ENCODE peak calls at places on chromosomes 6 and 20, in five cellular contexts. O is lung, U is heart right ventricle, X is tibial artery, C is adipocyte. B is an unnamed sample.

GRCh38 chr20:63055575-63056235 is 48.9 kb upstream of the BHLHE23 start:
- DNase-seq in O (no peak), U (no peak), X (peak; percentile 5), C (no peak), B (no peak)

GRCh38 chr6:30847971-30848441 is 36.3 kb upstream of the DDR1 start:
- DNase-seq in O (no peak), U (no peak), X (no peak), C (no peak), B (no peak)

GRCh38 chr6:90333928-90334327 is 37.3 kb upstream of the BACH2 start:
- DNase-seq in O (no peak), U (no peak), X (no peak), C (no peak), B (no peak)

GRCh38 chr6:42383421-42384208 is 68.1 kb downstream of the TRERF1 start:
- DNase-seq in O (no peak), U (no peak), X (no peak), C (no peak), B (no peak)

GRCh38 chr6:52647199-52647598 is 23.7 kb upstream of the TMEM14A start:
- DNase-seq in O (no peak), U (no peak), X (no peak), C (peak; percentile 72), B (no peak)

GRCh38 chr6:38524436-38525145 is 115.1 kb downstream of the BTBD9 start:
- DNase-seq in O (no peak), U (no peak), X (no peak), C (no peak), B (no peak)

GRCh38 chr6:103124471-103124870 is 1731.0 kb downstream of the GRIK2 start:
- DNase-seq in O (no peak), U (no peak), X (no peak), C (no peak), B (no peak)

GRCh38 chr6:128124713-128125112 is 223.9 kb upstream of the THEMIS start:
- DNase-seq in O (no peak), U (no peak), X (no peak), C (peak; percentile 34), B (no peak)

GRCh38 chr6:133551847-133552331 is 310.7 kb downstream of the EYA4 start:
- DNase-seq in O (peak; percentile 73), U (peak; percentile 15), X (peak; percentile 29), C (peak; percentile 96), B (peak; percentile 49)

GRCh38 chr20:23156170-23156841 is 70.2 kb upstream of the CD93 start:
- DNase-seq in O (no peak), U (no peak), X (peak; percentile 79), C (peak; percentile 66), B (peak; percentile 68)

GRCh38 chr20:63703471-63703975 is 4.3 kb downstream of the ARFRP1 start:
- DNase-seq in O (no peak), U (no peak), X (peak; percentile 20), C (no peak), B (no peak)

GRCh38 chr6:129598244-129599187 is 111.5 kb downstream of the ARHGAP18 start:
- DNase-seq in O (no peak), U (peak; percentile 20), X (no peak), C (peak; percentile 89), B (no peak)

GRCh38 chr6:109515781-109516409 is 32.9 kb upstream of the ZBTB24 start:
- DNase-seq in O (no peak), U (no peak), X (no peak), C (no peak), B (no peak)

GRCh38 chr6:146389740-146390139 is 153.9 kb upstream of the RAB32 start:
- DNase-seq in O (no peak), U (no peak), X (no peak), C (no peak), B (no peak)

GRCh38 chr6:88165877-88166492 is at the start of gene CNR1:
- DNase-seq in O (peak; percentile 79), U (peak; percentile 16), X (peak; percentile 58), C (peak; percentile 57), B (peak; percentile 81)

GRCh38 chr6:82589509-82590206 is 226.0 kb downstream of the TPBG start:
- DNase-seq in O (no peak), U (no peak), X (no peak), C (peak; percentile 42), B (no peak)

GRCh38 chr6:43860285-43860684 is 90.3 kb downstream of the VEGFA start:
- DNase-seq in O (no peak), U (no peak), X (no peak), C (no peak), B (no peak)

GRCh38 chr6:13228264-13229204 is 99.8 kb downstream of the TBC1D7 start:
- DNase-seq in O (no peak), U (no peak), X (no peak), C (no peak), B (no peak)

GRCh38 chr6:50637267-50637666 is 76.1 kb upstream of the TFAP2D start:
- DNase-seq in O (no peak), U (no peak), X (no peak), C (no peak), B (no peak)

GRCh38 chr20:24479106-24479505 is 9.7 kb downstream of the SYNDIG1 start:
- DNase-seq in O (no peak), U (no peak), X (no peak), C (no peak), B (no peak)

GRCh38 chr6:112665815-112666214 is 318.7 kb downstream of the RFPL4B start:
- DNase-seq in O (no peak), U (no peak), X (no peak), C (no peak), B (no peak)

GRCh38 chr6:53112404-53112803 is 36.2 kb downstream of the GCM1 start:
- DNase-seq in O (peak; percentile 48), U (no peak), X (no peak), C (no peak), B (no peak)

GRCh38 chr20:44092551-44093248 is 94.3 kb downstream of the JPH2 start:
- DNase-seq in O (no peak), U (no peak), X (no peak), C (peak; percentile 82), B (no peak)

GRCh38 chr6:137095651-137096238 is 51.0 kb upstream of the IL20RA start:
- DNase-seq in O (no peak), U (no peak), X (no peak), C (no peak), B (no peak)

GRCh38 chr6:7058250-7058923 is 49.4 kb upstream of the RREB1 start:
- DNase-seq in O (peak; percentile 86), U (no peak), X (no peak), C (peak; percentile 77), B (no peak)

DNA sequence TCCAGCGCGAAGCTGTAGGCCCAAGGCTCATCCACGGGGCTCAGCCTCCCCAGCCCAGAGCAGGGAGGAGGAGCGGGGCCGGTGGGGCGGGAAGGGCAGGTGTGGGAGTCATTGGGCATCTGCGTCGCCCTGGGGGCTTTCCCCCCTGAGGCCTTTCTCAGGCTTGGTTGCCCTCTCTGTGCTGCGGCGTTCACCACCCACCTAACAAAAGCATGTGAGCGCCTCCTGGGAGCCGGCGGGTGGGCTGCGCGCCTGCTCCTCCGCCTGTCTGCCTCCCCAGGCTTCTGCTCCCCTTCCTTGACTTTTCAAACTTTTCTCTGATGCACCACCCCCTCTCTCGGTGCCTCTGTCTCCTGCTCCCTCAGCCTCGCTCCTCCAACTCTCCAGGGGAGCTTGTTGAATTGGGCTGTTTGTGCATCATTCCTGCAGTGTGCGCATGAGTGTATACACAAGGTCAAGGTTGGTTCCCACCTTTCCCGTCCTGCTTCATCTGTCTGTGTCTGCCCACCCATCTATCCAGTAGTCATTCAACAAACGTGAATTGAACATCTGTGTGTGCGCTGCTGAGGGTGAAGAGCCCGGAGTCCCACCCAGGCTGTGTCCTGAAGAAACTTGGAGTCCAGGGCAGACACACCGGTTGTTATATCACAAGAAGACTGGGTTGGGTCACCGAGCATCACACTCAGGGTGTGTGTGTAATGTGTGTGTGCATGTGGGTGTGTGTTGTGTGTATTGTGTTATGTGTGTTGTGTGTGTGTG is 82.4 kb upstream of the NNAT start:
- DNase-seq in O (no peak), U (no peak), X (no peak), C (no peak), B (no peak)
- H3K4me3 ChIP-seq in O (no peak overlapping the region), U (no peak overlapping the region), X (no peak overlapping the region), C (no peak overlapping the region), B (no peak overlapping the region)

DNA sequence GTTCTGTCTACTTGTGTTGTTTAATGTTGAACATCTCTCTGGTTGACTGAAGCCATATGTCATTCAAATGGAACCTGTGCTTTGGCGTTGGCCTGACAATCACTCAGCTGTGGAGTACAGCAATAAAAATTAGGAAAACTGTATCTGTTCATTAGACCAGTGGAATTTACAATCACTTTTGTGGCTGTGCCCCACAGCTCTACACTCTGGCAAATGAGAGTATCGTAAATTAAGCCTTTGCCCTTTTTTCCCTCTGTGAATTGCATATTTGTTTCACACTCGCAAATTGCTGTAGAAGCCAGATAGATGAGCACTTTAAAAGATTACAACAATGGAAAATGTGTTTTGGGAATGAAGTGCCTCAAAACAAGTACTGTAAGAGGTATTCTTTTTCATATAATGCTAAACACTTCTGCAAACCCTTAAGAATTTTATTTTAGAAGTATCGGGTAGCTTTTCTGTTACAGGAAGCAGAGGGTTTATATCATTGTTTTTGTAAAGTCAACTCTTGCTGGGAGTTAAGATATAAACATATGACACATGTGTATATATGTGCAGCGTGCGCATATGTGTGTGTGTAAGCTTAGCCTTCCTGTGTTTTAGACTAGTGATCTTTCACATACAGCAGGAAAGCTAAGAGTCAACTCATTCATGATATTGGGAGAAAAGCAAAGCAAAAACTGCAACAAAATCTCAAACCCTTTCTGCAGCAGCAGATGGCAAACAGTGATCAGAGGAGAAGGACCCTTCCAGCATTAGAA is 102.2 kb downstream of the ARID1B start:
- DNase-seq in O (no peak), U (no peak), X (no peak), C (no peak), B (no peak)
- H3K4me1 ChIP-seq in O (peaks cover 25% of the 10 kb centered on the region), U (peaks cover 71% of the 10 kb centered on the region), X (peaks cover 57% of the 10 kb centered on the region), C (peaks cover 16% of the 10 kb centered on the region), B (peaks cover 35% of the 10 kb centered on the region)

GRCh38 chr20:46108976-46109375 is 9.1 kb upstream of the CD40 start:
- DNase-seq in O (no peak), U (no peak), X (no peak), C (no peak), B (no peak)
- H3K4me3 ChIP-seq in O (no peak overlapping the region), U (no peak overlapping the region), X (no peak overlapping the region), C (no peak overlapping the region), B (no peak overlapping the region)

GRCh38 chr6:139150915-139151314 is 16.0 kb downstream of the HECA start:
- DNase-seq in O (no peak), U (no peak), X (no peak), C (no peak), B (no peak)

GRCh38 chr6:139153876-139154275 is 19.0 kb downstream of the HECA start:
- DNase-seq in O (no peak), U (no peak), X (no peak), C (peak; percentile 50), B (no peak)

GRCh38 chr6:139151425-139152087 is 16.7 kb downstream of the HECA start:
- DNase-seq in O (no peak), U (no peak), X (no peak), C (no peak), B (no peak)

GRCh38 chr6:139152088-139152891 is 17.4 kb downstream of the HECA start:
- DNase-seq in O (no peak), U (no peak), X (no peak), C (peak; percentile 23), B (no peak)

DNA sequence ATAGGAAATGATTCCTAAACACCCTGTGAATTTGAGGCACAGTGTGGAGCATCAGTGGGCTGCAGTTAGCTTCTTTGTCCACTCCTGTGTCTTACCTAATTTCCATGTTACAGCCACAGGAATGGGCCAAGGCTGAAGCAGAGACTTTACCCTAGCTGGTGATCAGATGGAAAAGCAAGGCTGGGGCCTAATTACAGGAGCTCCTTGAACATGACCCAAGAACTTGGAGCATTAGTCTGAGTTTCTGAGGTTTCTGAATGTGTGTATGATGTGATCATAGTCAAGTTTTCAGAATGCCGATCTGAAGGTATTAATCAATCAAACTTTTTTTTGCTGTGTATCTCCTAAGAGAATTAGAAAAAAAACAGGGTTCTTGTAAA is 18.0 kb downstream of the HECA start:
- DNase-seq in O (no peak), U (no peak), X (no peak), C (peak; percentile 38), B (no peak)
- H3K4me1 ChIP-seq in O (peaks cover 14% of the 10 kb centered on the region), U (peaks cover 97% of the 10 kb centered on the region), X (peaks cover 19% of the 10 kb centered on the region), C (peaks cover 43% of the 10 kb centered on the region), B (peaks cover 18% of the 10 kb centered on the region)

B was measured in right cardiac atrium.